ENCODE peak calls at places on chromosomes 2 and 18, in seven cellular contexts. U is body of pancreas, C is A549, D is PC-3, T is SK-N-SH, E is GM23248, O is cardiac muscle cell. N is an unnamed sample. For H3K4me1, the result is how much of the 10 kb centered on the place peaks cover.

GRCh38 chr18:4125939-4126250 is 329.2 kb downstream of the DLGAP1 start:
- DNase-seq in C (no peak), D (no peak), T (no peak), E (no peak), O (no peak), U (no peak), N (no peak)

GRCh38 chr18:23690505-23691068 is 1.3 kb downstream of the LAMA3 start:
- DNase-seq in D (peak), E (no peak), T (peak), O (no peak), U (peak), C (peak), N (no peak)

GRCh38 chr2:46964835-46965560 is 49.4 kb upstream of the MCFD2 start:
- DNase-seq in T (no peak), C (peak), O (peak), D (peak), U (no peak), E (no peak), N (no peak)

GRCh38 chr2:150222317-150222716 is 265.1 kb downstream of the RND3 start:
- DNase-seq in O (no peak), E (no peak), D (no peak), C (no peak), U (no peak), T (peak), N (no peak)

GRCh38 chr2:29238497-29238896 is 123.3 kb downstream of the CLIP4 start:
- DNase-seq in T (peak), U (peak), C (peak), O (peak), D (peak), E (peak), N (peak)

GRCh38 chr18:60329131-60329530 is 43.4 kb downstream of the MC4R start:
- DNase-seq in C (no peak), T (no peak), E (no peak), O (no peak), U (no peak), D (no peak), N (no peak)

GRCh38 chr2:43210467-43211303 is 15.7 kb downstream of the ZFP36L2 start:
- DNase-seq in O (peak), D (no peak), T (no peak), C (no peak), U (peak), E (peak), N (no peak)

GRCh38 chr2:84866121-84866520 is 14.8 kb downstream of the TRABD2A start:
- DNase-seq in C (no peak), E (peak), O (peak), T (no peak), U (no peak), D (no peak), N (no peak)

GRCh38 chr2:47516496-47517104 is 113.6 kb downstream of the MSH2 start:
- DNase-seq in U (no peak), E (no peak), C (no peak), O (no peak), T (no peak), D (no peak), N (no peak)

GRCh38 chr2:218235017-218235416 is 18.0 kb downstream of the ARPC2 start:
- DNase-seq in D (no peak), T (no peak), O (no peak), E (peak), U (no peak), C (no peak), N (no peak)

GRCh38 chr2:56287508-56287907 is 103.7 kb downstream of the CCDC85A start:
- DNase-seq in T (no peak), D (peak), U (no peak), E (no peak), O (no peak), C (no peak), N (no peak)

GRCh38 chr2:46645681-46646162 is 166.4 kb downstream of the TMEM247 start:
- DNase-seq in O (peak), U (peak), E (peak), T (no peak), D (peak), C (peak), N (no peak)

GRCh38 chr2:132438650-132439030 is 22.0 kb downstream of the GPR39 start:
- DNase-seq in U (no peak), D (peak), O (peak), T (no peak), C (peak), E (peak), N (no peak)

GRCh38 chr2:10568721-10569432 is 120.8 kb upstream of the ODC1 start:
- DNase-seq in U (no peak), O (no peak), T (no peak), C (no peak), E (no peak), D (no peak), N (no peak)

GRCh38 chr2:40127147-40127546 is 324.7 kb downstream of the SLC8A1 start:
- DNase-seq in D (no peak), C (no peak), E (no peak), T (no peak), U (no peak), O (no peak), N (no peak)
- H3K4me1 ChIP-seq in D (under half), C (under half), E (half or more), T (under half), U (under half), O (half or more), N (under half)

GRCh38 chr2:65054749-65055426 is 1.3 kb upstream of the CEP68 start:
- DNase-seq in C (no peak), D (no peak), O (no peak), U (no peak), E (no peak), T (no peak), N (no peak)
- H3K27ac ChIP-seq in C (no peak), D (no peak), O (no peak), U (no peak), E (no peak), T (no peak), N (peak)

DNA sequence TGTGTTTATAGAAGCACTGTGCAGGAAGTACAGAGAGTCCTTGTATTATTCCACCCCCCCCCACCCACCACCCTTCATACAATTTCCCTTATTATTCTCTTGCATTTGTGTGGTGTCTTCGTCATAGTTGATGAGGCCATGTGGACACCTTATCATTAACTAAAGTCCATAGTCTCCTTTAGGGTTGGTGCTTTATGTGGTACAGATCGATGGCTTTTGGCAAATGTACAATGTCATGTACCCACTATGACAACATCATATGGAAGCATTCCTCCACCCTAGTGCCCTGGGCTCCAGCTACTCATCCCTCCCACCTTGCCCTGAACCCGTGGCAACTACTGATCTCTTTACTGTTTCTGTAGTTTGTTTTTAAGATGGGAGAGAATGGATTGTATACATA is 93.8 kb upstream of the HDAC4 start:
- DNase-seq in C (no peak), T (no peak), D (no peak), E (no peak), O (no peak), U (no peak), N (peak)
- H3K4me1 ChIP-seq in C (under half), T (under half), D (under half), E (under half), O (under half), U (under half), N (under half)

DNA sequence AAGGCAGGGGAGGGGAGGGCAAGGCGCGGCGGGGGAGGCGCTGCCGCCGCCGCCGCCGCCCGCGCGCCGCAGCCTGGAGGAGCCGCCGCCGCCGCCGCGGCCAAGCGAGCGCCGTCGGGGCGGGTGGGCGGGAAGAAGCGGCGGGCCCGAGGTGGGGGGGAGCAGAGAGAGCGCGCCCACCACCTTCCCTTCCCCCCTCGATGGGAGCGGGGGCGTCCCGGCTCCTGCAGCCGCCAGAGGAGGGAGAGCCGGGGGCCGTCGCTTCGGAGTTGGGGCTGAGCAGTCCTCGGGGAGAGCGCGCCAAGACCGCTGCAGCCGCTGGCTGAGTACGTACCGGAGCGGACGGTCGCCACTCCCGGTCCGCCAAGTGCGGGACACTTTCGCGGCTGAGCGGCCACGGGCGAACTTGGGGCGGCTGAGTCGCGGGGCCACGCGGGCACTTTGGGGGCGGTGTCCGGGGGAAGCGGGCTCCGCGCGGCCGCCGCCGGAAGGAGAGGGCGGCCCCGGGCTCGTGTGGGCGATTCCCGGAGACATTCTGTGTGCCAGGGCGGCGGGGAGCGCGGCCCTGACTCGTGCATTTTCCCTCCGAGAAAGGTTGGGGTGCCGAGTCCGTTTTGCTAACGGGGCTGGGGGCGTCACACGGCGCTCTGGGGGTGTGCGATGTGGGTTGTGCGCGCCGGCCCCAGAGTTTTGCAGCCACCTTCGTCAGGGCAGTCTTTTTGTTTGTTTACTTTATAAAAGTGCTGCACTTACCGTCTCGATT is at the start of gene NAB1:
- DNase-seq in E (peak), U (peak), C (peak), T (peak), D (no peak), O (peak), N (no peak)
- H3K27ac ChIP-seq in E (peak), U (peak), C (peak), T (peak), D (peak), O (peak), N (peak)

GRCh38 chr18:54222922-54223567 is 1.4 kb downstream of the MBD2 start:
- DNase-seq in O (no peak), U (peak), E (no peak), T (no peak), D (no peak), C (peak), N (peak)

GRCh38 chr18:54215069-54215468 is 9.4 kb downstream of the MBD2 start:
- DNase-seq in T (no peak), C (no peak), U (no peak), O (peak), D (no peak), E (peak), N (no peak)

GRCh38 chr18:54220406-54220805 is 4.1 kb downstream of the MBD2 start:
- DNase-seq in E (no peak), D (no peak), T (no peak), U (no peak), C (no peak), O (no peak), N (no peak)

GRCh38 chr18:54218299-54218698 is 6.2 kb downstream of the MBD2 start:
- DNase-seq in U (no peak), O (no peak), T (no peak), C (no peak), E (no peak), D (no peak), N (peak)

GRCh38 chr18:54217624-54218023 is 6.8 kb downstream of the MBD2 start:
- DNase-seq in C (no peak), T (no peak), U (no peak), D (no peak), O (no peak), E (no peak), N (no peak)
- H3K4me1 ChIP-seq in C (under half), T (under half), U (under half), D (under half), O (under half), E (under half), N (under half)